ENCODE peak calls at places on chromosomes 5 and 9, in six cellular contexts. One of them, this sample, is unnamed. For H3K4me1, the result is how much of the 10 kb centered on the place peaks cover.

GRCh38 chr5:99034336-99034735 is 105.5 kb upstream of the CHD1 start:
- DNase-seq in A549: no peak
- DNase-seq in upper lobe of right lung: no peak
- DNase-seq in cardiac muscle cell: peak
- DNase-seq in tibial artery: no peak
- DNase-seq in heart right ventricle: no peak
- DNase-seq in this sample: no peak

GRCh38 chr5:1443145-1443543 is 2.1 kb downstream of the SLC6A3 start:
- DNase-seq in A549: no peak
- DNase-seq in upper lobe of right lung: no peak
- DNase-seq in cardiac muscle cell: no peak
- DNase-seq in tibial artery: peak
- DNase-seq in heart right ventricle: no peak
- DNase-seq in this sample: no peak

GRCh38 chr9:89372230-89372816 is 54.0 kb downstream of the SECISBP2 start:
- DNase-seq in tibial artery: no peak
- DNase-seq in cardiac muscle cell: no peak
- DNase-seq in A549: peak
- DNase-seq in upper lobe of right lung: no peak
- DNase-seq in heart right ventricle: no peak
- DNase-seq in this sample: no peak

GRCh38 chr9:618478-618877 is 223.0 kb upstream of the DMRT1 start:
- DNase-seq in upper lobe of right lung: no peak
- DNase-seq in A549: no peak
- DNase-seq in heart right ventricle: no peak
- DNase-seq in cardiac muscle cell: peak
- DNase-seq in tibial artery: no peak
- DNase-seq in this sample: no peak

GRCh38 chr5:151093476-151093889 is 12.6 kb upstream of the TNIP1 start:
- DNase-seq in A549: peak
- DNase-seq in cardiac muscle cell: peak
- DNase-seq in upper lobe of right lung: no peak
- DNase-seq in heart right ventricle: no peak
- DNase-seq in tibial artery: no peak
- DNase-seq in this sample: no peak

GRCh38 chr5:133827001-133827400 is 141.4 kb downstream of the C5orf15 start:
- DNase-seq in heart right ventricle: no peak
- DNase-seq in tibial artery: peak
- DNase-seq in A549: no peak
- DNase-seq in upper lobe of right lung: no peak
- DNase-seq in cardiac muscle cell: no peak
- DNase-seq in this sample: no peak

GRCh38 chr9:127927457-127928231 is 2.9 kb downstream of the PIP5KL1 start:
- DNase-seq in cardiac muscle cell: no peak
- DNase-seq in heart right ventricle: no peak
- DNase-seq in tibial artery: no peak
- DNase-seq in A549: no peak
- DNase-seq in upper lobe of right lung: peak
- DNase-seq in this sample: no peak

GRCh38 chr5:160296496-160296895 is 15.9 kb downstream of the CCNJL start:
- DNase-seq in cardiac muscle cell: no peak
- DNase-seq in A549: no peak
- DNase-seq in upper lobe of right lung: no peak
- DNase-seq in tibial artery: no peak
- DNase-seq in heart right ventricle: no peak
- DNase-seq in this sample: no peak

GRCh38 chr5:124402144-124402581 is 344.3 kb downstream of the ZNF608 start:
- DNase-seq in cardiac muscle cell: peak
- DNase-seq in A549: peak
- DNase-seq in heart right ventricle: no peak
- DNase-seq in upper lobe of right lung: peak
- DNase-seq in tibial artery: no peak
- DNase-seq in this sample: peak

GRCh38 chr9:131579789-131580211 is 34.5 kb downstream of the PRRT1B start:
- DNase-seq in cardiac muscle cell: no peak
- DNase-seq in heart right ventricle: peak
- DNase-seq in tibial artery: no peak
- DNase-seq in upper lobe of right lung: no peak
- DNase-seq in A549: no peak
- DNase-seq in this sample: peak

GRCh38 chr9:96423322-96423984 is 5.3 kb upstream of the ZNF367 start:
- DNase-seq in cardiac muscle cell: no peak
- DNase-seq in heart right ventricle: no peak
- DNase-seq in upper lobe of right lung: no peak
- DNase-seq in A549: no peak
- DNase-seq in tibial artery: no peak
- DNase-seq in this sample: no peak

GRCh38 chr5:180670586-180671359 is 21.4 kb upstream of the FLT4 start:
- DNase-seq in cardiac muscle cell: peak
- DNase-seq in tibial artery: no peak
- DNase-seq in heart right ventricle: peak
- DNase-seq in upper lobe of right lung: no peak
- DNase-seq in A549: peak
- DNase-seq in this sample: peak

GRCh38 chr9:89374176-89374575 is 55.9 kb downstream of the SECISBP2 start:
- DNase-seq in upper lobe of right lung: no peak
- DNase-seq in A549: no peak
- DNase-seq in tibial artery: no peak
- DNase-seq in heart right ventricle: no peak
- DNase-seq in cardiac muscle cell: peak
- DNase-seq in this sample: no peak

GRCh38 chr5:63963080-63963735 is 963 bp upstream of the HTR1A start:
- DNase-seq in upper lobe of right lung: no peak
- DNase-seq in tibial artery: no peak
- DNase-seq in A549: peak
- DNase-seq in cardiac muscle cell: peak
- DNase-seq in heart right ventricle: no peak
- DNase-seq in this sample: no peak

GRCh38 chr5:137635521-137635921 is 100.4 kb downstream of the KLHL3 start:
- DNase-seq in cardiac muscle cell: no peak
- DNase-seq in upper lobe of right lung: no peak
- DNase-seq in heart right ventricle: no peak
- DNase-seq in tibial artery: no peak
- DNase-seq in A549: no peak
- DNase-seq in this sample: no peak

GRCh38 chr9:124296800-124297552 is 39.2 kb downstream of the NEK6 start:
- DNase-seq in heart right ventricle: no peak
- DNase-seq in cardiac muscle cell: no peak
- DNase-seq in A549: no peak
- DNase-seq in tibial artery: no peak
- DNase-seq in upper lobe of right lung: no peak
- DNase-seq in this sample: no peak

GRCh38 chr9:124296094-124296493 is 38.3 kb downstream of the NEK6 start:
- DNase-seq in cardiac muscle cell: no peak
- DNase-seq in A549: no peak
- DNase-seq in tibial artery: no peak
- DNase-seq in heart right ventricle: no peak
- DNase-seq in upper lobe of right lung: no peak
- DNase-seq in this sample: no peak

GRCh38 chr9:124298646-124299235 is 41.0 kb downstream of the NEK6 start:
- DNase-seq in A549: no peak
- DNase-seq in tibial artery: no peak
- DNase-seq in cardiac muscle cell: no peak
- DNase-seq in heart right ventricle: no peak
- DNase-seq in upper lobe of right lung: no peak
- DNase-seq in this sample: no peak

GRCh38 chr9:124297915-124298645 is 40.3 kb downstream of the NEK6 start:
- DNase-seq in upper lobe of right lung: no peak
- DNase-seq in heart right ventricle: no peak
- DNase-seq in cardiac muscle cell: no peak
- DNase-seq in tibial artery: no peak
- DNase-seq in A549: no peak
- DNase-seq in this sample: no peak

DNA sequence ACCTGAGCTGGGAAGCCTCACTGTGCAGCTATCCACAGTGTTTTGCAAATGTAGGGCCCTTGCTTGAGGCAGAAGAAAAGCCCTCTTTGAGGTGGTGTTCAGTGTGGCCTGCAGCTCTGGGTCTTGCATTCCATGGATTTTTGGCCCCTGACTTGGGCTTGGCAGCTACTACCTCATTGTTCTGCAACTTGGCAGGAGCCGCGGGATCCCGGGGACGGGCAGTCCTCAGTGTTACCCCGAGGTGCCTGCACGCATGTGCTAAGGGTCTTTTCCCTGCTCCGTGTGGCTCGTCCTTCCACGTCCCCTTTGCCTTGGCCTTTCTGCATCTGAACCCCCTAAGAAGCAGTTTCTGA is 39.8 kb downstream of the NEK6 start:
- DNase-seq in tibial artery: no peak
- DNase-seq in A549: peak
- DNase-seq in cardiac muscle cell: peak
- DNase-seq in heart right ventricle: peak
- DNase-seq in upper lobe of right lung: peak
- DNase-seq in this sample: peak
- H3K4me1 ChIP-seq in tibial artery: under half
- H3K4me1 ChIP-seq in A549: half or more
- H3K4me1 ChIP-seq in cardiac muscle cell: under half
- H3K4me1 ChIP-seq in heart right ventricle: half or more
- H3K4me1 ChIP-seq in upper lobe of right lung: half or more
- H3K4me1 ChIP-seq in this sample: under half

DNA sequence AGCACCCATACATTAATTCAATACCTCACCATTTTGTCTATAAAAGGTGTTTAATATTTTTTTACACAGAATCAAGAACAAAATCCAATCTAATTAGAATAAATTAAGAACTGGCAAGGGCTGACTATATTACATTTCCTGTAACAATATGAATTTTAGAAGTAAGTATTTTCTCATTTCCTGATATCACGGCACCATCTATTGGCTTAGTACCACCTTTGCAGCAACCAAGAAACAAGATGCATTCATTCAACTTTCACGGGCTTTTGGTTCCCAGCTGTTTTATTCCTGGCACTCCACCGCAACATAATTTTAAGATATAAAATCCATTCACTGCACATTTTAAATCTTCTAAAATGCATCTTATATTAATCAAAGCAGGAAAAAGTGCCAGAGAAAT is 20.6 kb downstream of the PSMB7 start:
- DNase-seq in tibial artery: no peak
- DNase-seq in upper lobe of right lung: no peak
- DNase-seq in A549: no peak
- DNase-seq in heart right ventricle: no peak
- DNase-seq in cardiac muscle cell: no peak
- DNase-seq in this sample: no peak
- TF ChIP-seq CTCF in tibial artery: no peak
- TF ChIP-seq CTCF in upper lobe of right lung: peak
- TF ChIP-seq CTCF in A549: peak
- TF ChIP-seq CTCF in heart right ventricle: no peak
- TF ChIP-seq CTCF in cardiac muscle cell: no peak
- TF ChIP-seq CTCF in this sample: no peak

GRCh38 chr9:73143606-73144328 is 7.9 kb upstream of the ANXA1 start:
- DNase-seq in upper lobe of right lung: no peak
- DNase-seq in cardiac muscle cell: peak
- DNase-seq in tibial artery: no peak
- DNase-seq in A549: peak
- DNase-seq in heart right ventricle: no peak
- DNase-seq in this sample: no peak
- H3K4me1 ChIP-seq in upper lobe of right lung: under half
- H3K4me1 ChIP-seq in cardiac muscle cell: under half
- H3K4me1 ChIP-seq in tibial artery: under half
- H3K4me1 ChIP-seq in A549: half or more
- H3K4me1 ChIP-seq in heart right ventricle: under half
- H3K4me1 ChIP-seq in this sample: under half

DNA sequence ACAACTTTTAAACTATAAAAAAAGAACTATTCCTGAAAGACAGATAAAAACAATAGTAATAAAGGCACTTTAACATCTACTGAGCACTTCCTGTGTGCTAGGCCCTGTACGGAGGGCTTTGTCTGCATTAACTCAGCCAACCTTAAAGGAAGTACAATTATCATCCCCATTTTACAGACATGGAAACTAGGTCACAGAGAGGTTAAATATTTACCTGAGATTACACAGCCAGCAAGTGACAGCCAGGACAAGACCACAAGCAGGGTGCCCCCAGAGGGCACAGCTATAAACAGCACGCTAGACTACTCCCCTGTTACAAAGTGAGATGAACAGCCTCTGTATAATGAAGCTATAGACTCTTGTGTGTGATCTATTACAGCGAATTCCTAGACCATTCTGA is 25.5 kb downstream of the DDX31 start:
- DNase-seq in A549: peak
- DNase-seq in heart right ventricle: no peak
- DNase-seq in tibial artery: no peak
- DNase-seq in cardiac muscle cell: no peak
- DNase-seq in upper lobe of right lung: no peak
- DNase-seq in this sample: no peak
- TF ChIP-seq CTCF in A549: no peak
- TF ChIP-seq CTCF in heart right ventricle: no peak
- TF ChIP-seq CTCF in tibial artery: no peak
- TF ChIP-seq CTCF in cardiac muscle cell: peak
- TF ChIP-seq CTCF in upper lobe of right lung: no peak
- TF ChIP-seq CTCF in this sample: no peak

DNA sequence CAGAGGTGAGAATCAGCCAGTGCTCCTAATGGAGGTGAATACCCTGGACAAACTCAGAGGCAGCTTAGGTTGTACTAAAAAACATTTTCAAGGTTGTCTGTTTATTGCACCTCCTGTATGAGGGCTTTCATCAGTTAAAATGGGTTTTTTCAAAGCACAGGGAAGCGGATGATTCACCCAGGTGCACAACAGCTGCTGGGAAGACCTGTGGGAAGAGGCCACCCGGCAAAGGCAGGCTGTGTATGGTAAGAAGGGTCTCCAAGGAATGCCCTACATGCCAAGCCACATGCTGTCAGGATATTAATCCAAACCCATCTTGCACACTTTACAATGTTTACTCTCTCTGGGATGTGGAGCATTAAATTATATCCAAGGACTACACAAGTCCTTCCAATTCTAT is 14.7 kb downstream of the SIL1 start:
- DNase-seq in cardiac muscle cell: no peak
- DNase-seq in heart right ventricle: no peak
- DNase-seq in upper lobe of right lung: no peak
- DNase-seq in A549: no peak
- DNase-seq in tibial artery: peak
- DNase-seq in this sample: no peak
- H3K4me1 ChIP-seq in cardiac muscle cell: half or more
- H3K4me1 ChIP-seq in heart right ventricle: half or more
- H3K4me1 ChIP-seq in upper lobe of right lung: under half
- H3K4me1 ChIP-seq in A549: under half
- H3K4me1 ChIP-seq in tibial artery: under half
- H3K4me1 ChIP-seq in this sample: half or more

DNA sequence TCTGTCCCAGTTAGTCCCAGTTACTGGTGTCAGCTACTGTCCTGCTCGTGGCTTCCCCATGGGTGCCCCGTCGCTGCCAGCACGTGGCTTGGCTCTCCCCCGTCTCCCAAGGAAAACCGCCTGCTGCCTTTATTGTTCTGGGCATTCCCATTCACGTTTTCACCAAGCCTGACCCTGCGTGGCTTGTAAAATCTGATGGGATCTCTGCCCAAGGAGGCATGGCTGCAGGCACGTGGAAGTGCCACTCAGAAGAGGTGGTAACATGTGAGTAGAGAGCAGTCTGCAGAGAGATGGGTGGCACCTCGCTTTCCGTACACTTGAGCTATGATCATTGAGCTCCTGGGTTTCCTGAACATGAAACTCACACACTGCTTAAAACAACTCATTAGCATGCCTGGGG is 429.2 kb upstream of the KLF4 start:
- DNase-seq in heart right ventricle: no peak
- DNase-seq in cardiac muscle cell: no peak
- DNase-seq in A549: no peak
- DNase-seq in upper lobe of right lung: no peak
- DNase-seq in tibial artery: no peak
- DNase-seq in this sample: no peak
- TF ChIP-seq CTCF in heart right ventricle: no peak
- TF ChIP-seq CTCF in cardiac muscle cell: no peak
- TF ChIP-seq CTCF in A549: no peak
- TF ChIP-seq CTCF in upper lobe of right lung: no peak
- TF ChIP-seq CTCF in tibial artery: no peak
- TF ChIP-seq CTCF in this sample: no peak

This sample was measured in heart left ventricle.